ENCODE peak calls at places on chromosomes 3 and 15, in eight cellular contexts. W, S, Y, F, N, Q, T and L are unnamed samples.

GRCh38 chr3:122576174-122576940 is 1.1 kb upstream of the PARP15 start:
- DNase-seq in W (no peak), S (peak; percentile 80), Y (no peak), F (no peak), N (no peak), Q (no peak), T (no peak), L (no peak)

GRCh38 chr3:166223120-166223519 is 385.9 kb upstream of the BCHE start:
- DNase-seq in W (no peak), S (no peak), Y (no peak), F (no peak), N (no peak), Q (no peak), T (no peak), L (no peak)

GRCh38 chr3:195007794-195008193 is 263.2 kb downstream of the XXYLT1 start:
- DNase-seq in W (no peak), S (no peak), Y (no peak), F (no peak), N (no peak), Q (no peak), T (no peak), L (no peak)

GRCh38 chr15:101349497-101349951 is 54.5 kb upstream of the SNRPA1 start:
- DNase-seq in W (no peak), S (no peak), Y (no peak), F (no peak), N (no peak), Q (no peak), T (no peak), L (no peak)

GRCh38 chr3:161263057-161263456 is 41.9 kb downstream of the NMD3 start:
- DNase-seq in W (no peak), S (no peak), Y (no peak), F (no peak), N (no peak), Q (no peak), T (no peak), L (peak; percentile 89)

GRCh38 chr15:65286069-65286703 is 497 bp downstream of the PARP16 start:
- DNase-seq in W (peak; percentile 33), S (no peak), Y (no peak), F (no peak), N (peak; percentile 42), Q (peak; percentile 37), T (peak; percentile 4), L (no peak)

GRCh38 chr15:101613130-101614000 is 38.8 kb downstream of the TM2D3 start:
- DNase-seq in W (no peak), S (no peak), Y (peak; percentile 59), F (no peak), N (no peak), Q (peak; percentile 49), T (peak; percentile 87), L (no peak)

GRCh38 chr3:123328851-123329635 is 119.8 kb downstream of the ADCY5 start:
- DNase-seq in W (peak; percentile 87), S (peak; percentile 75), Y (peak; percentile 49), F (peak; percentile 66), N (peak; percentile 72), Q (peak; percentile 87), T (peak; percentile 18), L (peak; percentile 35)

GRCh38 chr3:115348951-115349745 is 202.1 kb upstream of the ZBTB20 start:
- DNase-seq in W (no peak), S (no peak), Y (no peak), F (no peak), N (no peak), Q (no peak), T (no peak), L (no peak)

GRCh38 chr3:154926721-154927120 is 153.4 kb upstream of the MME start:
- DNase-seq in W (no peak), S (no peak), Y (no peak), F (no peak), N (no peak), Q (no peak), T (no peak), L (peak; percentile 12)